ENCODE peak calls at places on chromosomes 1 and 21, in five cellular contexts. U, R, Q, S and J are unnamed samples.

GRCh38 chr1:194598098-194598497 is 1411.7 kb upstream of the B3GALT2 start:
- DNase-seq in U (no peak), R (no peak), Q (no peak), S (no peak), J (no peak)

GRCh38 chr1:22133247-22133927 is 9.5 kb downstream of the WNT4 start:
- DNase-seq in U (no peak), R (no peak), Q (no peak), S (no peak), J (no peak)

GRCh38 chr1:46442317-46443161 is 47.1 kb upstream of the DMBX1 start:
- DNase-seq in U (peak), R (peak), Q (peak), S (peak), J (peak)

GRCh38 chr1:18560692-18561091 is 70.0 kb upstream of the PAX7 start:
- DNase-seq in U (no peak), R (no peak), Q (no peak), S (no peak), J (no peak)

GRCh38 chr1:21703318-21703963 is 34.3 kb upstream of the RAP1GAP start:
- DNase-seq in U (no peak), R (no peak), Q (peak), S (no peak), J (no peak)

GRCh38 chr1:84947536-84948410 is 49.1 kb downstream of the MCOLN2 start:
- DNase-seq in U (no peak), R (no peak), Q (no peak), S (no peak), J (no peak)

GRCh38 chr1:193104496-193104905 is 713 bp downstream of the GLRX2 start:
- DNase-seq in U (peak), R (peak), Q (peak), S (no peak), J (peak)

GRCh38 chr1:91769698-91770232 is 116.2 kb downstream of the TGFBR3 start:
- DNase-seq in U (no peak), R (no peak), Q (no peak), S (no peak), J (no peak)

GRCh38 chr1:72954943-72955342 is 672.6 kb upstream of the NEGR1 start:
- DNase-seq in U (no peak), R (no peak), Q (no peak), S (no peak), J (no peak)

GRCh38 chr1:75964760-75965408 is 32.7 kb upstream of the ASB17 start:
- DNase-seq in U (no peak), R (no peak), Q (peak), S (no peak), J (no peak)

GRCh38 chr1:202056644-202057334 is 46.4 kb downstream of the ELF3 start:
- DNase-seq in U (peak), R (no peak), Q (peak), S (no peak), J (peak)

GRCh38 chr1:183283286-183283685 is 97.2 kb downstream of the LAMC2 start:
- DNase-seq in U (no peak), R (no peak), Q (no peak), S (no peak), J (no peak)

GRCh38 chr1:240497908-240498307 is 114.0 kb downstream of the GREM2 start:
- DNase-seq in U (no peak), R (no peak), Q (no peak), S (no peak), J (no peak)

GRCh38 chr1:226128487-226129075 is 58.0 kb downstream of the ACBD3 start:
- DNase-seq in U (peak), R (peak), Q (peak), S (no peak), J (no peak)

GRCh38 chr21:46050651-46051378 is 47.1 kb upstream of the COL6A2 start:
- DNase-seq in U (no peak), R (peak), Q (no peak), S (no peak), J (no peak)

GRCh38 chr1:235946570-235946981 is 79.9 kb upstream of the LYST start:
- DNase-seq in U (no peak), R (no peak), Q (no peak), S (no peak), J (no peak)

GRCh38 chr1:213264534-213264933 is 213.5 kb downstream of the RPS6KC1 start:
- DNase-seq in U (no peak), R (no peak), Q (no peak), S (no peak), J (no peak)

GRCh38 chr1:86150553-86151055 is 6.0 kb downstream of the COL24A1 start:
- DNase-seq in U (no peak), R (no peak), Q (no peak), S (no peak), J (no peak)

GRCh38 chr1:18606443-18607288 is 24.0 kb upstream of the PAX7 start:
- DNase-seq in U (no peak), R (no peak), Q (no peak), S (no peak), J (no peak)

GRCh38 chr1:2132222-2133038 is 62.1 kb downstream of the FAAP20 start:
- DNase-seq in U (no peak), R (peak), Q (peak), S (no peak), J (peak)

GRCh38 chr1:39061951-39062350 is 35.8 kb downstream of the NDUFS5 start:
- DNase-seq in U (no peak), R (no peak), Q (peak), S (no peak), J (no peak)

GRCh38 chr1:160607051-160608032 is 28.0 kb upstream of the CD84 start:
- DNase-seq in U (peak), R (no peak), Q (peak), S (no peak), J (peak)

GRCh38 chr1:177306981-177307380 is 136.2 kb downstream of the BRINP2 start:
- DNase-seq in U (no peak), R (no peak), Q (no peak), S (no peak), J (no peak)

GRCh38 chr1:225816643-225817538 is 7.0 kb downstream of the EPHX1 start:
- DNase-seq in U (peak), R (peak), Q (no peak), S (peak), J (peak)

GRCh38 chr1:62735491-62736171 is 47.4 kb upstream of the DOCK7 start:
- DNase-seq in U (no peak), R (no peak), Q (no peak), S (no peak), J (no peak)

GRCh38 chr1:33047839-33048305 is 11.2 kb upstream of the AK2 start:
- DNase-seq in U (no peak), R (no peak), Q (no peak), S (no peak), J (no peak)

GRCh38 chr1:184407816-184408510 is 21.1 kb downstream of the C1orf21 start:
- DNase-seq in U (no peak), R (no peak), Q (peak), S (no peak), J (no peak)

GRCh38 chr1:181910905-181911304 is 150.6 kb downstream of the ZNF648 start:
- DNase-seq in U (no peak), R (no peak), Q (peak), S (no peak), J (no peak)

GRCh38 chr1:165799387-165799786 is 28.0 kb upstream of the UCK2 start:
- DNase-seq in U (no peak), R (no peak), Q (no peak), S (no peak), J (no peak)

GRCh38 chr1:22557341-22557950 is 5.8 kb upstream of the EPHA8 start:
- DNase-seq in U (no peak), R (no peak), Q (no peak), S (no peak), J (no peak)

GRCh38 chr1:235553063-235553675 is 48.9 kb upstream of the B3GALNT2 start:
- DNase-seq in U (no peak), R (no peak), Q (no peak), S (no peak), J (no peak)

DNA sequence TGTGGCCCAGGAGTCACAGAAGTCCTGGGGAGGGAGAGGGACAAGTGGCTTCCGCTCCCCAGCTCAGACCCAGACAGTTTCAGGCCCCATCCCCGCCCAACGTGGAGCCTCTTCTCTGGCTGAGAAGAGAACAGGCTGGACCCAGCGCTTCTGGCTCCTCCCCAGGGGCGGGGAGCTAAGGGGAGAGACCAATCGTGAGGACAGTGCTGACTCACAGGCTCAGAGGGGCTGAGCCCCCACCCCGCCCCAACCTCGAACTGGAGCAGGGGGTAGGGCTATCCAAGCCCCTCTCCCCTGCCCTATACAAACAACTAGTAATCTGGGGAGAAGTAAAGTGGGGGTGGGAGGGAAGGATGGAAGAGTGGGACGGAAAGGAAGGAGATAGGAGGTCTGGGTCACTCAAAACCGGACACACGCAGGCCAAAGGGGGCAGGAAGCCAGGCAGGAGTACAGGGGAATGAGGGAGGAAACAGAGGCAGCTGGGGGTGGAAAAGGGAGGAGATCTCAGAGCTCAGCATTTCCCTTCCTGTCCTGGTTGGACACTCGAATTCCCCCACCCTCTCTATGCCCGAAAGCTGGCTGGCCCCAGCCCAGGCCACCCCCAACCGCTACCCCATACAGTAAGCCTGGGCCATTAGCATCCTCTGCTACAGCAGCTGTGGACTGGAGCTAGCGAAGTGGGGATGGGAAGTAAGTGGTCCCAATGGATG is at the start of gene SHC1:
- DNase-seq in U (peak), R (peak), Q (peak), S (peak), J (peak)
- TF ChIP-seq EP300 in U (no peak), R (no peak), Q (no peak), S (peak), J (no peak)

DNA sequence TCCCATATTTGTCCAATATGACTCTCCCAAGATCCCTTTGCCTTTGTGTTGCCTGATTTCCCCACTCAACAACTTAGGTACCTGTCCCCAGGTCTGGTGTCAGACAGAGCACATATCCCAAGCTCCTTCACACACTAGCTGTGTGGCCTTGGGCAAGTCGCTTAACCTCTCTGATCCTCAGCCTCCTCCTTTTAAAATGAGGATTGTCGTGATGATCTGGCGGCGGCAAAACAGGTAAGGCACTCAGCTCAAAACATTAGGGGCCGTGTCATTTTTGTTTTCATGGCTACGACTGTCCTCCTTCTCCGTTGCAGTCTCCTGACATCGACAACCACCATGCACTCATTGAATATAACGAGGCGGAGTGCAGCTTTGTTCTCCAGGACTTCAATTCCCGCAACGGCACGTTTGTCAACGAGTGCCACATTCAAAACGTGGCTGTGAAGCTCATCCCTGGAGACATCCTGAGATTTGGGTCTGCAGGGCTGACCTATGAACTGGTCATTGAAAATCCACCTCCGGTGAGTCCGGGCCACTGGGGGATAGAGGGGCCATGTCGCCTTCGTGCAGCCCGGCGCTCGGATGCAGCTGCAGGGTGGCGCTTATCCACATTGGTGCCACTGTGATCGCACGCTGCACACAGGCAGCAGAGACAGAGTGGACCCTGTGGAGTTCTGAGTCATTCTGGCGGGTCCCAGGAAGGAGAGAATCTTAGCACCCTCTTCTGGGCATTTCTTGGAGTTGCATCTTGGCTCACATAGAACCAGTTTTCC is 25.2 kb downstream of the FHAD1 start:
- DNase-seq in U (peak), R (peak), Q (peak), S (no peak), J (peak)
- H3K4me3 ChIP-seq in U (no peak), R (no peak), Q (no peak), S (no peak), J (no peak)

GRCh38 chr21:36075171-36075570 is 5.3 kb downstream of the CBR1 start:
- DNase-seq in U (no peak), R (no peak), Q (no peak), S (no peak), J (no peak)
- TF ChIP-seq EP300 in U (no peak), R (no peak), Q (no peak), S (no peak), J (no peak)

GRCh38 chr1:149917590-149918144 is at the start of gene SV2A:
- DNase-seq in U (peak), R (peak), Q (no peak), S (no peak), J (peak)
- H3K4me3 ChIP-seq in U (peak), R (peak), Q (no peak), S (peak), J (peak)

DNA sequence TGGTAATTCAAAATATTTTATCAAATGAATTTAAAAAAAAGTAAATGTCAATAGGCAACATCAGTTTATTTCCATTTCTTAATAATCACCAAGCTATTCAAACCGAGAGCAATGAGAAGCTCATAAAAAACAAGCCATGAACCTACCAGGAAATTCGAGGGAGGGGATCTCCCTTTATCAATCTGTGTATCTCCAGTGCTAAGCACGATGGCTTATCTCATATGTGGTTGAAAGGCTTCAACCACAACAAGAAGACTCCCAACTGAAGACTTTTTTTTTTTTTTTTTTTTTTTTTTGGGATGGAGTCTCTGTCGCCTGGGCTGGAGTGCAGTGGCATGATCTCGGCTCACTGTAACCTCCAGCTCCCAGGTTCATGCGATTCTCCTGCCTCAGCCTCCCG is 833.3 kb downstream of the USP25 start:
- DNase-seq in U (no peak), R (no peak), Q (no peak), S (no peak), J (no peak)
- TF ChIP-seq EP300 in U (no peak), R (no peak), Q (no peak), S (no peak), J (no peak)